ENCODE peak calls at places on chromosomes 3 and 15, in five cellular contexts. N, B, X, D and C are unnamed samples.

GRCh38 chr3:42257007-42257406 is 9.0 kb downstream of the CCK start:
- DNase-seq in N (no peak), B (no peak), X (no peak), D (no peak), C (no peak)

GRCh38 chr15:42371125-42371524 is 11.8 kb downstream of the CAPN3 start:
- DNase-seq in N (no peak), B (no peak), X (no peak), D (peak; percentile 33), C (no peak)

GRCh38 chr3:169260296-169260695 is 403.2 kb downstream of the MECOM start:
- DNase-seq in N (no peak), B (no peak), X (no peak), D (no peak), C (no peak)

GRCh38 chr15:59611277-59612260 is at the start of gene GCNT3:
- DNase-seq in N (peak; percentile 7), B (no peak), X (no peak), D (no peak), C (no peak)

GRCh38 chr15:26772588-26773484 is at the start of gene GABRB3:
- DNase-seq in N (no peak), B (peak; percentile 55), X (peak; percentile 68), D (peak; percentile 88), C (peak; percentile 69)

GRCh38 chr3:14377838-14378169 is 24.6 kb upstream of the SLC6A6 start:
- DNase-seq in N (no peak), B (peak; percentile 79), X (no peak), D (no peak), C (no peak)

GRCh38 chr3:193688845-193689714 is 96.1 kb downstream of the OPA1 start:
- DNase-seq in N (no peak), B (no peak), X (no peak), D (no peak), C (no peak)

GRCh38 chr3:99407257-99407656 is 231.1 kb upstream of the COL8A1 start:
- DNase-seq in N (peak; percentile 23), B (no peak), X (no peak), D (no peak), C (no peak)

GRCh38 chr15:53808058-53808703 is 48.7 kb upstream of the WDR72 start:
- DNase-seq in N (no peak), B (no peak), X (no peak), D (peak; percentile 36), C (no peak)

GRCh38 chr3:163946785-163947184 is 1131.5 kb downstream of the SI start:
- DNase-seq in N (no peak), B (no peak), X (no peak), D (no peak), C (no peak)

GRCh38 chr3:163952499-163952898 is 1125.8 kb downstream of the SI start:
- DNase-seq in N (no peak), B (no peak), X (no peak), D (no peak), C (no peak)

GRCh38 chr3:163953526-163953925 is 1124.8 kb downstream of the SI start:
- DNase-seq in N (no peak), B (no peak), X (no peak), D (no peak), C (no peak)

DNA sequence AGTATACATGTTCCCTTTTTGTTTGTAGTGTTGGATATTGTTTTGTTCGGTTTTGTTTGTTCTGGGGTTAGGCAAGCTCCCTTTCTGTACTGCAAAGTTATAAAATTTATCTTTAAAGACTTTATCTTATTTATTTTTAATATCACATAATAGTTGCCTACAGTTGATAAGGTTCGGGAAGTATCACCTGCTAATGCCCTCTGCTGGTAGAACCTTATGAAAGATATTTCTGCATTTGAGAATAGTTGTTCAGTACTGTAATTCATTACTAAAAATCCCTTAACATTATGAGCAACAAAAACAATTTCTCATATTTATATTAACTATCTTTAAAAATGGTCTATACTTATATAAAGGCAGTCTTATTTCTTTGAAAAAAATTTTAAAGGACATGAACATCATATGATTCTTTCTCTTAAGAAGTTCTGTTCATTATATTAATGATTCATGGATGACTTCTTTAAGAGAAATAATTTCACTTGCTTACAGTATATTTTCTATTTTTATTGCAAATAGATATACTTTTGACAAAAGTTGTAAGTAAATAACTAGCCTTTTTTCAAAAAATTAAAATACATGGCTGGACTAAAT is 1126.8 kb downstream of the SI start:
- DNase-seq in N (no peak), B (no peak), X (no peak), D (peak; percentile 44), C (no peak)
- TF ChIP-seq CTCF in N (no peak), B (no peak), X (no peak), D (peak; percentile 63), C (peak; percentile 34)

GRCh38 chr15:67829647-67830504 is 4.6 kb downstream of the SKOR1 start:
- DNase-seq in N (no peak), B (no peak), X (no peak), D (peak; percentile 55), C (no peak)
- H3K27me3 ChIP-seq in N (peaks cover 82% of the 10 kb centered on the region), B (peaks cover 100% of the 10 kb centered on the region), X (peaks cover 7% of the 10 kb centered on the region), D (peaks cover 100% of the 10 kb centered on the region), C (peaks cover 100% of the 10 kb centered on the region)

DNA sequence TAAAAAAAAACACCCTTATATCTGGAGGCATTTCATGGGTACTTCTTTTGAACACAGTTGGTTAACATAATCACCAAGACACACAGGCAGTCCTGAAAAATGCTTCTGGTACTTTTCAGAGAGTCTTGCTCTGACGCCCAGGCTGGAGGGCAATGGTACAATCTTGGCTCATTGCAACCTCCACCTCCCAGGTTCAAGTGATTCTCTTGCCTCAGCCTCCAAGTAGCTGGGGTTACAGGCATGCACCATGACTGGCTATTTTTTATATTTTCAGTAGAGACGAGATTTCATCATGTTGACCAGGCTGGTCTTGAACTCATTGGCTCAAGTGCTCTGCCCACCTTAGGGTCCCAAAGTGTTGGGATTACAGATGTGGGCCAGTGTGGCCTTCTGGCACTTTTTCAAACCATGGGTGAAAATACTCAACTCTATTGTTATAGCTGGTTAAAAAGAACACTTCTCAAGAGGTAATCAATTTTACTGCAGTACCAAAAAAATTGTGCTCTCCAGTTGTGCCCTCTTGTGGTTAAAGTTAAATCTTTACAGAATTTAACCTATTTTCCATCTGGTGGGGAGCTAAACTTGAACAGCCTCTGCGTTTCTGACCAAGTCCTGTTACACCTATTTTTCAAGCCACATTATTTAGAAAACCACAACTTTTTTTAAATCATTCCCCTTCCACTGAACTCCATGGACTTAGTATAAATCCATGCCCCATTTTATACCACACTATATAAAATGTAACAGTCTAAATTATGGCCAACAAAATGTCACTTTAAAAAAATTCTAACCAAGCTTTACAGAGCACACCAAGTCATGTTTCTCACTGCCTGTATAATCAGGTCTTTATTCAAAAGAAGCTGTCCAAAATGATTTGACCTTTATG is 1.2 kb upstream of the SNAPC5 start:
- DNase-seq in N (peak; percentile 6), B (no peak), X (peak; percentile 8), D (peak; percentile 57), C (no peak)
- H3K27ac ChIP-seq in N (no peak overlapping the region), B (peak overlapping the region; percentile 87), X (peak overlapping the region; percentile 77), D (peak overlapping the region; percentile 81), C (peak overlapping the region; percentile 92)

GRCh38 chr3:9122732-9123364 is 126.6 kb downstream of the SRGAP3 start:
- DNase-seq in N (peak; percentile 20), B (no peak), X (no peak), D (no peak), C (no peak)
- TF ChIP-seq CTCF in N (no peak), B (no peak), X (no peak), D (no peak), C (no peak)